ENCODE peak calls at places on chromosome 21, in nine cellular contexts. A is heart left ventricle, L is transverse colon, S is IMR-90, G is Peyer's patch, J is tibial nerve, N is body of pancreas, V is esophagus squamous epithelium, C is A549. M is an unnamed sample.

GRCh38 chr21:36097427-36098230 is 27.8 kb downstream of the CBR1 start:
- DNase-seq in C (no peak), N (no peak), S (no peak), V (no peak), G (no peak), A (no peak), L (no peak), J (no peak), M (no peak)

GRCh38 chr21:34884346-34884929 is 164.7 kb downstream of the RUNX1 start:
- DNase-seq in G (no peak), L (no peak), C (no peak), A (no peak), N (no peak), V (no peak), J (no peak), S (no peak), M (no peak)

GRCh38 chr21:15837603-15838002 is 107.8 kb downstream of the USP25 start:
- DNase-seq in A (no peak), V (no peak), C (no peak), G (no peak), L (no peak), J (no peak), S (peak), N (no peak), M (no peak)

GRCh38 chr21:46079357-46080170 is 18.3 kb upstream of the COL6A2 start:
- DNase-seq in L (no peak), J (peak), C (no peak), S (peak), N (no peak), G (peak), V (no peak), A (peak), M (peak)

GRCh38 chr21:15564907-15565306 is 164.9 kb upstream of the USP25 start:
- DNase-seq in G (no peak), C (no peak), S (no peak), A (no peak), J (no peak), L (no peak), N (no peak), V (no peak), M (no peak)

GRCh38 chr21:24395320-24395933 is 1211.9 kb downstream of the MRPL39 start:
- DNase-seq in S (peak), C (no peak), J (no peak), N (no peak), V (no peak), A (no peak), G (no peak), L (no peak), M (no peak)

GRCh38 chr21:20968391-20968790 is 29.8 kb upstream of the NCAM2 start:
- DNase-seq in J (no peak), A (no peak), N (no peak), L (no peak), G (no peak), S (no peak), V (no peak), C (no peak), M (no peak)

GRCh38 chr21:18023099-18023498 is 203.9 kb upstream of the C21orf91 start:
- DNase-seq in C (no peak), N (no peak), A (no peak), S (no peak), J (no peak), G (no peak), V (no peak), L (no peak), M (no peak)

GRCh38 chr21:34762761-34763160 is 94.0 kb downstream of the CLIC6 start:
- DNase-seq in V (no peak), S (peak), N (no peak), C (no peak), J (no peak), L (no peak), A (no peak), G (no peak), M (no peak)

GRCh38 chr21:46005081-46005480 is 23.5 kb downstream of the COL6A1 start:
- DNase-seq in J (no peak), G (peak), S (no peak), C (no peak), L (no peak), V (no peak), N (no peak), A (no peak), M (no peak)

GRCh38 chr21:32333953-32334673 is 35.5 kb downstream of the MRAP start:
- DNase-seq in V (no peak), G (no peak), J (no peak), S (no peak), L (no peak), N (no peak), A (no peak), C (no peak), M (peak)

GRCh38 chr21:31254131-31254530 is 89.9 kb downstream of the TIAM1 start:
- DNase-seq in N (no peak), G (no peak), L (no peak), A (no peak), C (no peak), S (no peak), J (no peak), V (no peak), M (no peak)

GRCh38 chr21:29499229-29499628 is 200.5 kb downstream of the BACH1 start:
- DNase-seq in C (no peak), L (no peak), J (no peak), G (no peak), S (no peak), A (no peak), N (no peak), V (no peak), M (no peak)

GRCh38 chr21:20741445-20741844 is 256.8 kb upstream of the NCAM2 start:
- DNase-seq in A (no peak), J (no peak), L (no peak), S (no peak), C (no peak), V (no peak), N (no peak), G (no peak), M (no peak)

GRCh38 chr21:44085491-44086321 is 21.5 kb upstream of the PWP2 start:
- DNase-seq in J (no peak), A (no peak), C (no peak), S (no peak), N (no peak), G (no peak), V (no peak), L (no peak), M (no peak)

GRCh38 chr21:44082648-44083436 is 24.4 kb upstream of the PWP2 start:
- DNase-seq in N (no peak), A (no peak), C (no peak), L (no peak), V (no peak), G (no peak), J (no peak), S (no peak), M (no peak)

GRCh38 chr21:44086636-44087425 is 20.4 kb upstream of the PWP2 start:
- DNase-seq in L (no peak), S (no peak), N (no peak), G (no peak), A (no peak), J (no peak), C (no peak), V (no peak), M (no peak)

GRCh38 chr21:44084496-44085241 is 22.5 kb upstream of the PWP2 start:
- DNase-seq in S (no peak), L (no peak), C (no peak), N (no peak), J (no peak), V (no peak), A (no peak), G (no peak), M (peak)

GRCh38 chr21:44083631-44084291 is 23.4 kb upstream of the PWP2 start:
- DNase-seq in A (no peak), L (no peak), J (no peak), V (no peak), C (no peak), N (peak), G (no peak), S (no peak), M (no peak)
- H3K4me3 ChIP-seq in A (no peak), L (no peak), J (no peak), V (no peak), C (no peak), N (no peak), G (no peak), S (no peak), M (no peak)

GRCh38 chr21:28427356-28428022 is 565.2 kb downstream of the LTN1 start:
- DNase-seq in G (no peak), N (no peak), S (peak), C (no peak), J (no peak), A (no peak), V (no peak), L (no peak), M (no peak)
- TF ChIP-seq CTCF in G (no peak), N (no peak), S (no peak), C (no peak), J (no peak), A (no peak), V (no peak), L (no peak), M (no peak)

DNA sequence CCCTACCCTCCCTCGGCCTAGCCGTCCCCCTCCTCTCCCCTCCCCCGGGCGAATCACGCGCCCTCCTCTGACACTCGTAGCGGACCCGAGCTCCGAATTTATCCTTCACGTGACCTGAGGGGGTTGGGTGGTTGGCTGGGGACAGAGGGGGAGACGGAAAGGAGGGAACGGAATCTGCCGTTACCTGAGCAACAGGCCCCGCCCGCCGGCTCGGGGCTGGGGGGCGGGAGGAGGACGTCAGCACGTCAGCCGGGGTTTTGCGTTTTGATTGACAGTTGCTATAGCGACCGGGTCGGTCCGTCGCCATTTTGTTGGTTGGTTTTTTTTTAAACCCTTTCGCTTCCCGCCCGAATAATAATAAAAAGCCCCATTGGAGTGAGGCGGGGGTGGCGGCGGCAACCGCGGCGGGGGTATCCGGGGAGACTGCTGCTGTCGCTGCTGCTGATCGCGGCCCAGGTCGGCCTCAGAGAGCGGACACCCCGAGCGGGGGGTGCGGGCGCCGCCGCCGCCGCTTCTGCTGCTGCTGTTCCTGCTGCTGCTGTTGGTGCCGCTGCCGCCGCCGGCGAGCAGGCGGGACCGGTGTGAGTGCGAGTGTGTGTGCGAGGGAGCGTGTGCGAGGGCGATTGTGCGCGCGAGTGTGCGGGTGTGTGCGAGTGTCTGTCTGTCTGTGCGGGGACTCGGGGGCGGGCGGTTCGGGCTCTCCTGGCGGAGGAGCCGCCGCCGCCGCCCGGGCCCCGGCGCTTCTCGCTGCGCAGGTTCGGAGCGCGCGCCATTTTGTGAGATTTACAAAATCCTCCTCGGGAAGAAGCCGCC is at the start of gene DYRK1A:
- DNase-seq in J (peak), N (peak), G (peak), L (peak), A (peak), S (peak), V (peak), C (peak), M (peak)
- TF ChIP-seq POLR2A in J (peak), N (peak), G (peak), L (peak), A (peak), S (peak), V (peak), C (peak), M (no peak)

GRCh38 chr21:39452207-39452964 is 616 bp downstream of the SH3BGR start:
- DNase-seq in V (no peak), S (peak), J (no peak), G (no peak), N (no peak), L (no peak), A (no peak), C (no peak), M (no peak)
- H3K4me3 ChIP-seq in V (no peak), S (no peak), J (peak), G (no peak), N (peak), L (peak), A (peak), C (no peak), M (no peak)

GRCh38 chr21:39204134-39204533 is 20.9 kb upstream of the PSMG1 start:
- DNase-seq in J (no peak), C (no peak), V (no peak), L (no peak), G (no peak), N (no peak), S (no peak), A (no peak), M (no peak)
- TF ChIP-seq CTCF in J (no peak), C (no peak), V (no peak), L (peak), G (peak), N (peak), S (peak), A (peak), M (no peak)

DNA sequence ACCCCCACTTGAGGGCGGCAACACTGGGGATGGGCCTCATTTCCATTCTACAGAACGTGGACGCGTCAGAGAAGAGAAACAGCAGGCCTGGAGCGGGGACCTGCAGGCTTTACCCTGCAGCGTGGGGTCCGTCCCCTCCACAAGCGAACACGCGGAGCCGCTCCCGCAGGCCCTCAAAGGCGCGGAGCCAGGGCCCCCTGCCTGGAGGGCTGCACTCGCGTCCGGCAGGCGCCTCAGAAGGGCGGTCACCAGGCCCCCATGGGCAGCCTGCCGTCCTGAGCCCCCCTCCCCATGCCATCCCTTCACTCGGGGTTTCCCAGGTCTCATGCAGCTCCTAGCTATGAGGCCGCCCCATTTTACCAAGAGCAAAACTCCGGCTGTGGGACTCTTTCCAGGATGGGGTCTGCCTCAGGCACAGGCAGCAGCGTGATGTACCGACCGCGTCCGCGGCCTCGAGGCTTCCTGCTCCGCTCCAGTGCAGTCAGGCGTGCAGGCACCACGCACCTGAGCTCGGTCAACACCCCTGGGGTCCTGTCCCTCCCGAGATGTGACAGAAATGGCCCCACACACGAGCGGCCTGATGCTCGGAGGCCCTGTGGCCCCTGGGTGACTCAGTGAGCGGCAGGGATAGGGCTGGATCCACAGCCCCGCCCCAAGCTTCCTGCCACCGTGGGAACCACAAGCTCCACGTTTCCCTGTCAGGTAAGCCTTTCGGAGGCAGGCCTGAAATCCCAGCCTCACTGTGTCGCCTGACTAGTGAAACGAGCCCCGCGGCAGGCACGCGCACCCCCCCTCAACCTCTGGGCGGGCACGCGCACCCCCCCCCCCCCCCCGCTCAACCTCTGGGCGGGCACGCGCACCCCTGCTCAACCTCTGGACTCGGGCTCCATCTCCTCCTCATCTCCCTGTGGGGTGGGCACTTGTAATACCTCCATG is 5.2 kb downstream of the CFAP410 start:
- DNase-seq in G (no peak), V (no peak), C (no peak), S (no peak), L (no peak), A (no peak), J (no peak), N (no peak), M (no peak)
- TF ChIP-seq POLR2A in G (no peak), V (no peak), C (no peak), S (no peak), L (no peak), A (no peak), J (no peak), N (no peak), M (no peak)

GRCh38 chr21:41766051-41766882 is 585 bp downstream of the RIPK4 start:
- DNase-seq in S (no peak), C (no peak), J (no peak), A (no peak), G (peak), N (peak), L (no peak), V (no peak), M (no peak)
- H3K4me3 ChIP-seq in S (no peak), C (peak), J (peak), A (peak), G (peak), N (peak), L (peak), V (peak), M (peak)

GRCh38 chr21:25850126-25850831 is 115.5 kb downstream of the GABPA start:
- DNase-seq in S (no peak), G (no peak), A (no peak), C (no peak), N (no peak), V (no peak), J (no peak), L (no peak), M (no peak)
- TF ChIP-seq CTCF in S (no peak), G (no peak), A (no peak), C (no peak), N (no peak), V (no peak), J (no peak), L (no peak), M (no peak)